ENCODE peak calls at places on chromosomes 16 and 17, in eight cellular contexts. R, O, B, V, M, W, E and D are unnamed samples.

GRCh38 chr17:62865586-62865985 is 57.5 kb upstream of the MARCHF10 start:
- DNase-seq in V (no peak), O (no peak), R (no peak), B (no peak), M (no peak), W (no peak), E (no peak), D (no peak)

GRCh38 chr16:86502856-86503748 is 7.2 kb upstream of the FOXF1 start:
- DNase-seq in W (no peak), E (no peak), R (no peak), V (no peak), O (peak; percentile 55), M (no peak), B (no peak), D (no peak)

GRCh38 chr17:17089206-17089550 is 46.9 kb downstream of the MPRIP start:
- DNase-seq in O (no peak), M (no peak), R (no peak), W (no peak), E (no peak), B (no peak), V (no peak), D (no peak)

GRCh38 chr16:35714665-35715064 is 2255.3 kb downstream of the TP53TG3F start:
- DNase-seq in M (no peak), V (no peak), E (no peak), O (no peak), B (no peak), R (no peak), W (peak; percentile 15), D (no peak)

GRCh38 chr17:29116652-29117439 is 63.4 kb downstream of the MYO18A start:
- DNase-seq in E (peak; percentile 96), R (no peak), O (peak; percentile 47), W (peak; percentile 69), V (peak; percentile 56), B (peak; percentile 79), M (peak; percentile 80), D (peak; percentile 90)

GRCh38 chr17:18319604-18320256 is 4.6 kb downstream of the SMCR8 start:
- DNase-seq in M (no peak), R (no peak), O (peak; percentile 68), V (no peak), W (no peak), B (peak; percentile 76), E (no peak), D (no peak)

GRCh38 chr16:64920211-64920610 is 201.7 kb downstream of the CDH11 start:
- DNase-seq in V (no peak), R (no peak), M (no peak), B (peak; percentile 22), E (no peak), W (no peak), O (no peak), D (no peak)

GRCh38 chr17:31128241-31128640 is 33.5 kb downstream of the NF1 start:
- DNase-seq in V (no peak), E (no peak), R (no peak), M (no peak), W (no peak), B (no peak), O (no peak), D (no peak)

GRCh38 chr17:74872313-74873035 is at the start of gene FDXR:
- DNase-seq in V (peak; percentile 46), O (peak; percentile 3), R (no peak), E (peak; percentile 97), W (no peak), B (no peak), M (no peak), D (no peak)

GRCh38 chr17:56681561-56682266 is 88.2 kb downstream of the NOG start:
- DNase-seq in B (peak; percentile 16), V (peak; percentile 74), M (peak; percentile 17), E (no peak), W (no peak), R (no peak), O (peak; percentile 98), D (no peak)

GRCh38 chr17:9022553-9023388 is 1.5 kb downstream of the NTN1 start:
- DNase-seq in O (no peak), E (peak; percentile 77), R (no peak), B (peak; percentile 48), W (no peak), M (no peak), V (no peak), D (no peak)

GRCh38 chr16:85911531-85911930 is 12.6 kb downstream of the IRF8 start:
- DNase-seq in R (no peak), B (no peak), V (no peak), E (no peak), M (no peak), W (no peak), O (no peak), D (no peak)

GRCh38 chr16:25855063-25855462 is 163.3 kb downstream of the HS3ST4 start:
- DNase-seq in V (no peak), E (no peak), W (no peak), O (no peak), B (no peak), R (no peak), M (no peak), D (no peak)

GRCh38 chr17:79218175-79218824 is 143.7 kb downstream of the ENGASE start:
- DNase-seq in R (no peak), W (no peak), O (no peak), M (no peak), B (no peak), V (no peak), E (peak; percentile 55), D (no peak)

DNA sequence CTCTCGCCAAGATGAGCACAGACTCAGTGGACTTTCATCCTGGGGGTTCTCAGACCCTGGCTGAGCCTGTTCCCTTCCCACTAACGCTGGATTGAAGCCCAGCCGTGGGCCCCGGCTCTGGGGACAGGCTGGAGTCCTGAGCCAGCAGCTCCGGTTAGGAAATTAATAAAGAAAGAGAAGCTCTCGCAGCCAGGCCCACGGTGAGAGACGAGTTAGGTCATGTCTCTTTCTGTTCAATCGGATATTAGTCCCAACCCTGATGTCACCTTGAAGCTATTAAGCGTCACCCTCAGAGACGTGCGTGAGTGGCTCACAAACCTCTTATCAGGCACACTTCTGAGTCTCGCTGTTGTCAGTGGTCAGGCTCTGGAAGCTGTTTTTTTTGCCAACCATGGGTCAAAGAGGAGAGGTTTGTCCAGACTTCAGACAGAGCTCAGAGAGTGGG is 27.0 kb downstream of the MEOX1 start:
- DNase-seq in E (peak; percentile 41), M (no peak), R (no peak), W (peak; percentile 58), V (no peak), B (no peak), O (peak; percentile 53), D (no peak)
- H3K27ac ChIP-seq in E (no peak overlapping the region), M (no peak overlapping the region), R (no peak overlapping the region), W (peak overlapping the region; percentile 11), V (peak overlapping the region; percentile 40), B (peak overlapping the region; percentile 81), O (no peak overlapping the region), D (no peak overlapping the region)

GRCh38 chr16:10579965-10580918 is at the start of gene EMP2:
- DNase-seq in W (peak; percentile 91), R (peak; percentile 88), E (peak; percentile 92), V (peak; percentile 90), B (peak; percentile 92), O (peak; percentile 65), M (no peak), D (peak; percentile 87)
- TF ChIP-seq CTCF in W (peak; percentile 53), R (peak; percentile 50), E (peak; percentile 35), V (peak; percentile 73), B (peak; percentile 73), O (peak; percentile 57), M (no peak), D (peak; percentile 53)

GRCh38 chr17:7380321-7380720 is 568 bp upstream of the TNK1 start:
- DNase-seq in R (peak; percentile 64), B (peak; percentile 60), O (peak; percentile 47), E (no peak), V (no peak), M (no peak), W (peak; percentile 71), D (peak; percentile 66)
- H3K27ac ChIP-seq in R (no peak overlapping the region), B (peak overlapping the region; percentile 57), O (no peak overlapping the region), E (no peak overlapping the region), V (peak overlapping the region; percentile 70), M (no peak overlapping the region), W (peak overlapping the region; percentile 65), D (peak overlapping the region; percentile 71)

GRCh38 chr16:47459603-47460002 is 1.3 kb downstream of the ITFG1 start:
- DNase-seq in M (no peak), O (no peak), B (no peak), R (no peak), E (no peak), W (no peak), V (no peak), D (no peak)

GRCh38 chr16:47461598-47462266 is 601 bp downstream of the PHKB start:
- DNase-seq in O (peak; percentile 48), W (peak; percentile 14), R (no peak), M (no peak), B (peak; percentile 30), V (peak; percentile 44), E (no peak), D (no peak)

GRCh38 chr16:47458331-47458730 is 2.5 kb downstream of the ITFG1 start:
- DNase-seq in O (no peak), E (no peak), B (no peak), R (no peak), V (no peak), W (no peak), M (no peak), D (no peak)

GRCh38 chr16:47460301-47460754 is 535 bp downstream of the ITFG1 start:
- DNase-seq in M (no peak), B (peak; percentile 32), R (no peak), V (peak; percentile 13), E (no peak), W (no peak), O (no peak), D (no peak)

DNA sequence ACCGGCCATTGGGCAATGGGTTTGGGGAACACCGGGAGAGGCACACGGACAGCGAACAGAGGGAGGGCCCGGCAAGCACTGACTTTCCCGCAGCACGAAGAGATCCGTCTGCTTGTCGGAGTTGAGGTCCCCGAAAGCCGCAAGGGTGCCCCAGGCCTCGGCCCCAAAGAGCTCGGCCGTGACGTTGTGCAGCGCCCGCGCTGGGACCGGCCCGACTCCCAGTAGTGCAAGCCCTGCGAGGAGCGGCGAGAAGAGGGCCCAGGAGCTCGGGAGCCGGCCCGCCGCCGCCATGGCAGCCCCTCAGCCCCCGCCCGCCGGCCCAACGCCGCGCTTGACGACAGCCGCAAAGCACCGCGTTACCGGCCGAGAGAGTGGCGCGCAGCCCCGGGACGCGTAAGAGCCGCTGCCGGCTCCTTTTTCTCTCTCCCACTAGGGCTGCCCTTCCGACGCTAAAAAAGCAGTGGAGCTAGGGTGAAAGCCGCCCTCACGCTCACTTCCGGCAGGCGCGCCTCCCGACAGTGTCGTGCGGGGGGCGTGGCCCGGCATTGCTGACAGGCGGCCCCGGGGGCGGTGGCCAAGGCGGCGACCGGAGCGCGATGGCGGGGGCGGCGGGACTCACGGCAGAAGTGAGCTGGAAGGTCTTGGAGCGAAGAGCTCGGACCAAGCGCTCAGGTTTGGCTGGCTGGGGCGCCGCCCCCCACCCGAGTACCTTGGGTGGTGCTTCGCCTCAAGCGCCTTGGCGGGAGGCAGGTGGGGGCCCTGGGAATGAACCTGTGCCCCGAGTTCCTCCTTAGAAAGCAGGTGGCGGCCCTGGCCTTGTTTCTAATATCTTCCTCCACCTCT is at the start of the genes ITFG1 and PHKB:
- DNase-seq in W (peak; percentile 94), M (peak; percentile 94), O (peak; percentile 90), E (peak; percentile 98), B (peak; percentile 95), R (peak; percentile 86), V (peak; percentile 77), D (peak; percentile 96)
- TF ChIP-seq CTCF in W (no peak), M (no peak), O (peak; percentile 19), E (no peak), B (no peak), R (no peak), V (no peak), D (peak; percentile 25)